ENCODE peak calls at places on chromosome 1, in seven cellular contexts. One of them, this sample, is unnamed.

GRCh38 chr1:26541816-26542711 is 12.5 kb downstream of the RPS6KA1 start:
- DNase-seq in heart left ventricle: peak
- DNase-seq in AG09319: peak
- DNase-seq in T-helper 17 cell: peak
- DNase-seq in type B pancreatic cell: no peak
- DNase-seq in D341Med: peak
- DNase-seq in GM23338: peak
- DNase-seq in this sample: no peak

GRCh38 chr1:214473392-214473791 is 78.0 kb downstream of the PTPN14 start:
- DNase-seq in type B pancreatic cell: no peak
- DNase-seq in T-helper 17 cell: no peak
- DNase-seq in AG09319: peak
- DNase-seq in heart left ventricle: no peak
- DNase-seq in D341Med: no peak
- DNase-seq in GM23338: peak
- DNase-seq in this sample: no peak

GRCh38 chr1:56797079-56797685 is 22.0 kb downstream of the FYB2 start:
- DNase-seq in GM23338: no peak
- DNase-seq in heart left ventricle: peak
- DNase-seq in type B pancreatic cell: no peak
- DNase-seq in T-helper 17 cell: no peak
- DNase-seq in AG09319: no peak
- DNase-seq in D341Med: no peak
- DNase-seq in this sample: no peak

GRCh38 chr1:109954180-109954579 is 30.4 kb upstream of the AHCYL1 start:
- DNase-seq in T-helper 17 cell: no peak
- DNase-seq in heart left ventricle: peak
- DNase-seq in D341Med: no peak
- DNase-seq in type B pancreatic cell: no peak
- DNase-seq in AG09319: no peak
- DNase-seq in GM23338: no peak
- DNase-seq in this sample: no peak

GRCh38 chr1:209768354-209768774 is 12.5 kb downstream of the TRAF3IP3 start:
- DNase-seq in AG09319: no peak
- DNase-seq in heart left ventricle: no peak
- DNase-seq in D341Med: no peak
- DNase-seq in T-helper 17 cell: peak
- DNase-seq in GM23338: no peak
- DNase-seq in type B pancreatic cell: no peak
- DNase-seq in this sample: no peak

GRCh38 chr1:41900611-41901444 is 17.9 kb downstream of the HIVEP3 start:
- DNase-seq in T-helper 17 cell: no peak
- DNase-seq in type B pancreatic cell: no peak
- DNase-seq in D341Med: no peak
- DNase-seq in heart left ventricle: no peak
- DNase-seq in GM23338: no peak
- DNase-seq in AG09319: no peak
- DNase-seq in this sample: no peak

GRCh38 chr1:153456396-153456795 is 4.1 kb downstream of the S100A7 start:
- DNase-seq in T-helper 17 cell: no peak
- DNase-seq in AG09319: no peak
- DNase-seq in heart left ventricle: no peak
- DNase-seq in type B pancreatic cell: no peak
- DNase-seq in D341Med: no peak
- DNase-seq in GM23338: no peak
- DNase-seq in this sample: no peak

GRCh38 chr1:15639262-15639661 is 22.0 kb downstream of the DDI2 start:
- DNase-seq in D341Med: no peak
- DNase-seq in type B pancreatic cell: no peak
- DNase-seq in AG09319: no peak
- DNase-seq in heart left ventricle: no peak
- DNase-seq in T-helper 17 cell: no peak
- DNase-seq in GM23338: no peak
- DNase-seq in this sample: no peak

GRCh38 chr1:95451054-95451453 is 217.0 kb downstream of the RWDD3 start:
- DNase-seq in AG09319: no peak
- DNase-seq in heart left ventricle: no peak
- DNase-seq in GM23338: peak
- DNase-seq in D341Med: peak
- DNase-seq in type B pancreatic cell: no peak
- DNase-seq in T-helper 17 cell: no peak
- DNase-seq in this sample: no peak

This sample was measured in cerebellar nuclear complex.